ENCODE peak calls at places on chromosome 13, in four cellular contexts. M is heart left ventricle, N is HepG2, W is fibroblast of lung. A is an unnamed sample.

GRCh38 chr13:111061338-111062045 is 53.6 kb upstream of the ARHGEF7 start:
- DNase-seq in M (no peak), N (no peak), W (no peak), A (no peak)

GRCh38 chr13:109162248-109163051 is 533.0 kb downstream of the MYO16 start:
- DNase-seq in M (no peak), N (no peak), W (no peak), A (no peak)

GRCh38 chr13:92984151-92984550 is 242.5 kb upstream of the GPC6 start:
- DNase-seq in M (no peak), N (no peak), W (no peak), A (no peak)

GRCh38 chr13:30045916-30046704 is 195.7 kb upstream of the UBL3 start:
- DNase-seq in M (no peak), N (no peak), W (peak), A (no peak)

GRCh38 chr13:45718063-45718462 is 15.9 kb downstream of the CBY2 start:
- DNase-seq in M (no peak), N (peak), W (peak), A (no peak)

GRCh38 chr13:39765801-39766463 is 110.5 kb downstream of the COG6 start:
- DNase-seq in M (peak), N (no peak), W (peak), A (no peak)

GRCh38 chr13:101627556-101627943 is 175.1 kb downstream of the ITGBL1 start:
- DNase-seq in M (no peak), N (no peak), W (peak), A (no peak)

GRCh38 chr13:108214511-108215383 is 589 bp downstream of the LIG4 start:
- DNase-seq in M (no peak), N (no peak), W (no peak), A (peak)

GRCh38 chr13:46982856-46983582 is 86.2 kb upstream of the HTR2A start:
- DNase-seq in M (no peak), N (no peak), W (no peak), A (no peak)

GRCh38 chr13:26541678-26542553 is 15.6 kb upstream of the WASF3 start:
- DNase-seq in M (no peak), N (no peak), W (no peak), A (no peak)

GRCh38 chr13:21039097-21039800 is 22.1 kb downstream of the LATS2 start:
- DNase-seq in M (no peak), N (no peak), W (peak), A (no peak)

GRCh38 chr13:102687520-102687919 is 7.3 kb downstream of the METTL21C start:
- DNase-seq in M (no peak), N (no peak), W (no peak), A (no peak)

GRCh38 chr13:33953203-33953602 is 135.3 kb downstream of the RFC3 start:
- DNase-seq in M (no peak), N (no peak), W (peak), A (no peak)

GRCh38 chr13:95319551-95320274 is 18.5 kb upstream of the ABCC4 start:
- DNase-seq in M (no peak), N (no peak), W (no peak), A (no peak)

GRCh38 chr13:39209731-39210633 is 171.7 kb downstream of the NHLRC3 start:
- DNase-seq in M (no peak), N (no peak), W (peak), A (no peak)

GRCh38 chr13:49098198-49098597 is 121.9 kb upstream of the MLNR start:
- DNase-seq in M (peak), N (no peak), W (peak), A (no peak)

GRCh38 chr13:57629821-57630235 is 1.7 kb upstream of the PCDH17 start:
- DNase-seq in M (peak), N (no peak), W (peak), A (peak)

GRCh38 chr13:74017301-74018092 is 116.7 kb downstream of the KLF12 start:
- DNase-seq in M (no peak), N (no peak), W (no peak), A (no peak)

GRCh38 chr13:30463820-30464495 is 1.8 kb downstream of the HMGB1 start:
- DNase-seq in M (peak), N (peak), W (peak), A (peak)

GRCh38 chr13:40172149-40172591 is 494.3 kb downstream of the FOXO1 start:
- DNase-seq in M (no peak), N (no peak), W (no peak), A (no peak)

GRCh38 chr13:91078093-91078679 is 269.3 kb upstream of the MIR17HG start:
- DNase-seq in M (no peak), N (no peak), W (peak), A (no peak)

GRCh38 chr13:51590966-51591627 is 6.8 kb downstream of the WDFY2 start:
- DNase-seq in M (peak), N (peak), W (peak), A (no peak)

GRCh38 chr13:63107163-63107935 is 1691.7 kb upstream of the PCDH20 start:
- DNase-seq in M (no peak), N (no peak), W (peak), A (no peak)

GRCh38 chr13:33212396-33212795 is 73.2 kb downstream of the STARD13 start:
- DNase-seq in M (no peak), N (no peak), W (no peak), A (no peak)

GRCh38 chr13:110173247-110173818 is 133.6 kb downstream of the COL4A1 start:
- DNase-seq in M (no peak), N (no peak), W (no peak), A (no peak)

GRCh38 chr13:33260168-33261098 is 25.1 kb downstream of the STARD13 start:
- DNase-seq in M (no peak), N (peak), W (no peak), A (no peak)

GRCh38 chr13:34361528-34361927 is 543.6 kb downstream of the RFC3 start:
- DNase-seq in M (no peak), N (no peak), W (peak), A (no peak)

GRCh38 chr13:39422845-39423565 is 180.0 kb downstream of the LHFPL6 start:
- DNase-seq in M (no peak), N (no peak), W (no peak), A (no peak)

GRCh38 chr13:26497991-26498423 is 59.5 kb upstream of the WASF3 start:
- DNase-seq in M (no peak), N (no peak), W (peak), A (no peak)

GRCh38 chr13:59367467-59367866 is 796.3 kb downstream of the DIAPH3 start:
- DNase-seq in M (no peak), N (no peak), W (no peak), A (no peak)

GRCh38 chr13:70884196-70884595 is 775.9 kb upstream of the KLHL1 start:
- DNase-seq in M (no peak), N (no peak), W (no peak), A (no peak)

GRCh38 chr13:74136089-74136658 is 2.0 kb upstream of the KLF12 start:
- DNase-seq in M (peak), N (no peak), W (peak), A (peak)

GRCh38 chr13:60214213-60215079 is 50.7 kb upstream of the DIAPH3 start:
- DNase-seq in M (no peak), N (no peak), W (no peak), A (no peak)

GRCh38 chr13:94073006-94073744 is 406.3 kb downstream of the DCT start:
- DNase-seq in M (no peak), N (no peak), W (peak), A (no peak)

GRCh38 chr13:30971575-30971974 is 39.1 kb downstream of the TEX26 start:
- DNase-seq in M (no peak), N (no peak), W (peak), A (no peak)

GRCh38 chr13:56735537-56735942 is 405.2 kb upstream of the PRR20A start:
- DNase-seq in M (no peak), N (no peak), W (no peak), A (peak)

GRCh38 chr13:112054616-112055015 is 12.3 kb upstream of the SOX1 start:
- DNase-seq in M (no peak), N (no peak), W (no peak), A (no peak)

GRCh38 chr13:35889560-35889959 is 241.6 kb downstream of the DCLK1 start:
- DNase-seq in M (no peak), N (no peak), W (peak), A (no peak)

DNA sequence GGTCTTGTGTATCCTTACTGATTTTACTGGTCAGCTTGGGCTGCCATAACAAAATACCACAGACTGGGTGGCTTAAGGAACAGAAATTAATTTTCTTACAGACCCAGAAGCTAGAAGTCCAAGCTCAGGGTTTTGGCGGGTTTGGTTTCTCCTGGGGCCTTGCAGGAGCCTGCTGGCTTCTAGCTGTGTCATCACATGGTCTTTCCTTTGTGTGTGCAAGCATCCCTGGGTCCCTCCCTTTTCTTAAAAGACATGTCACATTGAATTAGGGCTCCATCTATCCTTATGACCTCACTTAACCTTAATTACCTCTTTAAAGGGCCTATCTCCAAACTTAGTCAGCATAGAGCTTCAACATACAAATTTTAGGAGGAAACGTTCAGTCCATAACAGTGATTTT is 23.4 kb downstream of the UBAC2 start:
- DNase-seq in M (no peak), N (no peak), W (no peak), A (no peak)
- H3K27ac ChIP-seq in M (peak), N (no peak), W (no peak), A (no peak)

GRCh38 chr13:77118134-77118533 is 91.2 kb upstream of the FBXL3 start:
- DNase-seq in M (no peak), N (no peak), W (no peak), A (no peak)

GRCh38 chr13:77113496-77113895 is 86.5 kb upstream of the FBXL3 start:
- DNase-seq in M (no peak), N (no peak), W (peak), A (no peak)

GRCh38 chr13:77112961-77113360 is 86.0 kb upstream of the FBXL3 start:
- DNase-seq in M (no peak), N (no peak), W (no peak), A (no peak)

DNA sequence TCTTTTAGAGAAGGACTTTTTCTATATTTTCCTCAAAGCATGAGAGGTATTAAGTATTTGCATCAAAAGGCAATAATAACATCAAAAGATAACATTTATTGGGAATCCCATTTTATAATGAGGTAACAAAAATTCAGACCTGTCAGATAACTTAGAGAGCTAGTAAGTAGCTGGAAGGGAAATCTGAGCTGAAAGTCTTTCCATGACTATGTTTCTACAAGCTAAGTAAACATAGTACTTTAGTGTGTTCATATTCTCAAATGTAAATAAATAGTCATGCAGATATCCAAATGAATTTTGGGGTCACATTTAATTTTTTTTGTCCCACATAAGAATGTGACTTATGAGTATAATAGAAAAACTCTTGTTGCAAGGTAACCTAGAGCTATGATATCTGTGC is 87.3 kb upstream of the FBXL3 start:
- DNase-seq in M (no peak), N (no peak), W (no peak), A (no peak)
- H3K27ac ChIP-seq in M (no peak), N (no peak), W (no peak), A (no peak)

GRCh38 chr13:100304241-100304640 is 215.3 kb downstream of the PCCA start:
- DNase-seq in M (no peak), N (no peak), W (no peak), A (no peak)

GRCh38 chr13:100305398-100305797 is 216.5 kb downstream of the PCCA start:
- DNase-seq in M (no peak), N (no peak), W (no peak), A (no peak)

GRCh38 chr13:100302391-100302790 is 213.5 kb downstream of the PCCA start:
- DNase-seq in M (no peak), N (no peak), W (no peak), A (no peak)

GRCh38 chr13:100306444-100306999 is 217.6 kb downstream of the PCCA start:
- DNase-seq in M (no peak), N (no peak), W (no peak), A (no peak)

DNA sequence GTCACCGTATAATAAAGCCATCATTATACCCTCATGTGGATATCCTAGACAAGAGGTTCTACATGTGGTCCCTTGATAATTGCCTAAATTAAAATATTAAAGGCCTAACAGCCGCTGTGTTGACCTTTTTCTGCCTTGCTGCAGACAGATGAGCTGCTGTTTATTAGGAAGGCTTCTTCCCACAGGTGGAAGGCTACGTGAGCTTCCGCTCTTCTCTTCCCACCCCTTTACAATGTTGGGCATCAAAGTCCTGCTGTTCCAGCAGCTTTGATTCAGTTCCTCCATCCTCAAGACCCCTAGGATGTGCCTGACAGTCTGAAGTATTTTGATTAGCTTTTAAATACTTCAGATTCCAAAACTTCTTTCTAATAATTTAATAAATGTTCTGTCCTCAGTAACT is 217.1 kb downstream of the PCCA start:
- DNase-seq in M (no peak), N (no peak), W (no peak), A (no peak)
- H3K27ac ChIP-seq in M (no peak), N (no peak), W (no peak), A (no peak)

DNA sequence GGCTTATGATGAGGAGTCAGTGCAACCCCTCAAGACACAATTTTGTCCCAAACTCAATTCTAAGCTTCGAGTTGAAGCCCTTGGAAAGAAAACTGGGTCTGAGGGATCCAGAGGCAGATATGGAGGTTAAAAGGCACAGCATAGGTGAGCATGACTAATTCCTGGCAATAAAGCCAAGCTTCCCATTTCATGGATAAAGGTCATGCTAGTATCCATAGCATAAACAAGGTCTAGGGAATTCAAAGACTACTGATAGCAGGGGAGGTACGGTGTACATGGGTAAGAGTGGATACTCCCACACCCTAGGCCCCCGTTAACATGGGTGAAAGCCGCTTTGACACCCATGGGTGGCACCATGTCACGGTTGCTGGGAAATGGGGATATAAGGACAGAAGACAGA is 24.0 kb downstream of the MED4 start:
- DNase-seq in M (no peak), N (no peak), W (no peak), A (no peak)
- H3K27ac ChIP-seq in M (no peak), N (no peak), W (no peak), A (no peak)

GRCh38 chr13:67070306-67070705 is 159.8 kb downstream of the PCDH9 start:
- DNase-seq in M (no peak), N (no peak), W (no peak), A (no peak)
- H3K27ac ChIP-seq in M (no peak), N (no peak), W (no peak), A (no peak)

DNA sequence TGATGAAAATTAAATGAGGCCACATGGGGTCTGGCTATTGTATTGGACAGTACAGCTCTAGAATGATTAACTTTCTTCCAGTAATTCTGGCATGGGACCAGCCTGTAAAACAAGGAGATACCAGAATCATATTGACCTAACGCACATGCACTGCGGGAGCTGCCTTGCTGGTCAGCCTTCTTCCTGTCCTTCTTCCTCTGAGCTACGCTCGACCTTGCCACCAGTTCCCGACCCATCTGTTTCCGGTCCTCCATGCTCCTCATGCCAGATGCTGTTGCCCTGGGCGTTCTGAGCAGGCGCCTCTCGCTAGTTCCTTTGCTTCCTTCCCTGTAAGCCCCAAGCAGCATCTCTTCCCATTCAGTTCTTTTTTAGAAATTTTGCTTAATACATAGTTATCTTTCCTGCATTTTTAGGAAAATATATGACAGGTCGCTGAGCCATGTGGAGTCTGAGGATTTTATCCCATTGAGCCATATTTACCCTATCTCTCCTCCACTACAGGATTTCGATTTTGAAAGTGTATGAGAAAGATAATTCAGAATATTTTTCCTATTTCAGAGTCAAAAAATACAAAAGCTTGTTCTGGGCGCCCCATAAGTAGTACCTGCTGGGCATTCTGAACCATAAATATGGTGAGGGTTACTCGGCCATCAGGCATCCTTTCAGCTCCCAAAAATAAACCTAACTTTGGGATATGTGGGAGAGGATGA is 38.6 kb downstream of the TNFRSF19 start:
- DNase-seq in M (peak), N (peak), W (no peak), A (no peak)
- H3K27ac ChIP-seq in M (peak), N (peak), W (peak), A (no peak)

DNA sequence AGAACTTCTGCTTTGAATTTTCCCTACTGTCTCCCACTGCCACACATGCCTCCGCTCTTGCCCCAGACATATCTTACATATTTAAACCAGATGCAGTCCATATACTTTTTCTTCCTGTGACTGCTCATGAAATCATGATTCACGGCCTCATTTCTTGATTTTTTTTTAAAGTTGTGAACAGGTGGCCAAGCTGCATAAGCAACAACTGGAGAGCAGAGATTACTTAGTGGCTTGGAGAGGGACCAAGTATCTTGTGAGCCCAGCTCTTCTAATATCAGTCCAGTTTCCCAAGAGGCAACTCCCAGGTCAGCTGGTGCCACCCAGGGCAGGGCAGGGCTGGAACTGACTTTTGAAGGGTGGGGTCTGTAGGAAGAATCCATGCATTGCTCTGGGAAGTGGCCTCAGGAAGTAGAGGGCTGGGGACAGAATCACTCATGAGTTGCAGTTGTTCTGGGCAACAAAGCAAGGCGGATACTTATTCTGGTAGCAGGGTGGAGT is 152.4 kb downstream of the LMO7 start:
- DNase-seq in M (peak), N (no peak), W (peak), A (no peak)
- H3K27ac ChIP-seq in M (peak), N (peak), W (peak), A (peak)

GRCh38 chr13:42930136-42930535 is 61.9 kb downstream of the EPSTI1 start:
- DNase-seq in M (no peak), N (peak), W (no peak), A (no peak)
- H3K27ac ChIP-seq in M (no peak), N (no peak), W (no peak), A (no peak)

GRCh38 chr13:113122571-113123225 is at the start of gene F10:
- DNase-seq in M (peak), N (peak), W (peak), A (peak)
- H3K27ac ChIP-seq in M (no peak), N (peak), W (peak), A (no peak)

A was measured in aorta.